ENCODE peak calls at places on chromosomes 11 and 22, in nine cellular contexts. O is tibial nerve, X is body of pancreas, B is Peyer's patch, I is lower lobe of right lung, L is stomach, A is mesendoderm, E is left ventricle myocardium inferior, C is right lobe of liver. W is an unnamed sample. For H3K4me1, the result is how much of the 10 kb centered on the place peaks cover.

GRCh38 chr11:2563216-2564007 is 118.6 kb downstream of the KCNQ1 start:
- DNase-seq in I (peak), O (peak), E (peak), B (no peak), C (no peak), L (no peak), A (no peak), X (peak), W (no peak)

GRCh38 chr11:109696191-109696897 is 274.4 kb downstream of the C11orf87 start:
- DNase-seq in X (no peak), I (no peak), B (no peak), A (peak), E (no peak), L (no peak), C (no peak), O (no peak), W (no peak)

GRCh38 chr11:73969991-73970800 is 12.4 kb downstream of the UCP2 start:
- DNase-seq in L (no peak), E (no peak), O (no peak), A (no peak), B (no peak), C (no peak), X (no peak), I (peak), W (peak)

GRCh38 chr11:819129-819931 is 616 bp downstream of the PNPLA2 start:
- DNase-seq in E (peak), X (peak), O (peak), L (peak), C (peak), I (peak), A (peak), B (peak), W (peak)

GRCh38 chr11:113174862-113175261 is 139.5 kb upstream of the TTC12 start:
- DNase-seq in A (no peak), B (no peak), E (no peak), X (no peak), C (no peak), I (no peak), O (no peak), L (no peak), W (no peak)

GRCh38 chr22:35203583-35203982 is 53.7 kb upstream of the HMGXB4 start:
- DNase-seq in A (no peak), E (no peak), I (no peak), C (no peak), X (no peak), B (no peak), L (no peak), O (no peak), W (no peak)

GRCh38 chr11:76918941-76919386 is 58.2 kb downstream of the ACER3 start:
- DNase-seq in B (no peak), C (no peak), A (peak), X (peak), O (no peak), L (no peak), E (no peak), I (no peak), W (no peak)

GRCh38 chr11:128772814-128773213 is 78.9 kb downstream of the FLI1 start:
- DNase-seq in A (no peak), L (peak), B (peak), E (peak), X (peak), I (peak), C (peak), O (no peak), W (peak)

GRCh38 chr11:119065369-119065768 is 2.2 kb upstream of the VPS11 start:
- DNase-seq in A (peak), O (no peak), L (no peak), C (no peak), B (no peak), I (no peak), E (no peak), X (no peak), W (no peak)

GRCh38 chr11:6686006-6686405 is 2.9 kb upstream of the MRPL17 start:
- DNase-seq in L (no peak), I (no peak), E (no peak), O (no peak), B (no peak), X (no peak), C (no peak), A (no peak), W (no peak)

GRCh38 chr11:86818466-86819282 is 18.3 kb downstream of the PRSS23 start:
- DNase-seq in A (peak), I (no peak), O (no peak), X (no peak), B (no peak), C (no peak), E (no peak), L (no peak), W (no peak)

GRCh38 chr11:130737866-130738431 is 178.3 kb downstream of the SNX19 start:
- DNase-seq in B (no peak), X (peak), A (no peak), I (no peak), O (no peak), C (no peak), L (peak), E (peak), W (no peak)

GRCh38 chr11:103370076-103370475 is 260.9 kb downstream of the DYNC2H1 start:
- DNase-seq in C (no peak), O (no peak), L (no peak), X (no peak), A (no peak), E (no peak), B (no peak), I (no peak), W (no peak)

GRCh38 chr22:30219049-30219448 is 27.5 kb downstream of the LIF start:
- DNase-seq in C (no peak), I (no peak), O (no peak), L (no peak), B (no peak), X (no peak), E (no peak), A (no peak), W (no peak)
- H3K27ac ChIP-seq in C (no peak), I (no peak), O (no peak), L (no peak), B (no peak), X (no peak), E (no peak), A (no peak), W (no peak)

GRCh38 chr11:82734120-82734479 is 436 bp upstream of the FAM181B start:
- DNase-seq in C (no peak), E (no peak), B (no peak), A (no peak), L (no peak), O (no peak), X (no peak), I (no peak), W (no peak)
- H3K4me3 ChIP-seq in C (peak), E (peak), B (peak), A (no peak), L (peak), O (peak), X (no peak), I (peak), W (peak)

GRCh38 chr11:44860967-44861828 is 89.5 kb downstream of the TP53I11 start:
- DNase-seq in C (no peak), X (no peak), O (no peak), E (no peak), B (no peak), A (peak), I (no peak), L (no peak), W (no peak)

GRCh38 chr11:44859528-44859925 is 91.2 kb downstream of the TP53I11 start:
- DNase-seq in X (no peak), I (no peak), E (no peak), A (no peak), L (no peak), C (no peak), B (no peak), O (no peak), W (no peak)

GRCh38 chr11:44858796-44859527 is 91.7 kb downstream of the TP53I11 start:
- DNase-seq in A (peak), L (no peak), C (no peak), E (no peak), I (no peak), O (no peak), X (no peak), B (no peak), W (no peak)

GRCh38 chr11:44861829-44862545 is 88.7 kb downstream of the TP53I11 start:
- DNase-seq in O (peak), B (peak), L (peak), C (no peak), E (peak), I (peak), A (peak), X (peak), W (peak)

GRCh38 chr11:44860346-44860745 is 90.3 kb downstream of the TP53I11 start:
- DNase-seq in E (no peak), X (no peak), B (no peak), L (no peak), C (no peak), A (no peak), O (no peak), I (no peak), W (no peak)
- H3K4me1 ChIP-seq in E (half or more), X (under half), B (under half), L (under half), C (under half), A (under half), O (under half), I (under half), W (under half)

DNA sequence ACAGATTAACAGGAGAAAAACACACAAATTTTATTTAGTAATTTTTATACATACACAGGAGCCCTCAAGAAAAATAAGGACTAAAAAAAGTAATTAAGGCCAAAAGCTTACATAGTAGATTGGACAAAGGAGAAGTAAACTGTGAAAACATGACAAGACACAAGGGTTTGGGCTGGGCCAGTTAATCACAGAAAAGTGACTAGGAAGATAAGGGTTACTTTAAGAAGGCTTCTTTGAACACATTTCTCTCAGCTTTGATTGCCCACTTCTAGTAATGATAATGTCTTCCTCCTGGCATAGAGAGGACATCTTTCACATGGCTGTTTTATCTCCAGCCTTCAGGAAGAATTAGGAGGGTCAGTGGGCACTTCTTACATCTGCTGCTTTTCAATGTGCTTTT is 3.4 kb downstream of the RNF141 start:
- DNase-seq in B (no peak), I (no peak), A (no peak), L (no peak), E (no peak), O (no peak), C (no peak), X (no peak), W (no peak)
- H3K27ac ChIP-seq in B (no peak), I (no peak), A (no peak), L (no peak), E (no peak), O (no peak), C (no peak), X (no peak), W (no peak)

GRCh38 chr11:60825790-60826189 is 16.1 kb upstream of the CCDC86 start:
- DNase-seq in E (no peak), O (no peak), A (no peak), B (no peak), L (no peak), C (no peak), I (no peak), X (no peak), W (no peak)

GRCh38 chr11:60831143-60831500 is 10.8 kb upstream of the CCDC86 start:
- DNase-seq in X (peak), O (peak), C (peak), E (peak), B (peak), I (peak), L (peak), A (peak), W (peak)

GRCh38 chr11:60834742-60835141 is 7.2 kb upstream of the CCDC86 start:
- DNase-seq in O (no peak), E (no peak), I (no peak), A (no peak), C (no peak), L (no peak), X (no peak), B (no peak), W (no peak)

GRCh38 chr11:60831501-60832079 is 10.3 kb upstream of the CCDC86 start:
- DNase-seq in E (no peak), C (no peak), I (no peak), L (no peak), X (no peak), O (no peak), B (no peak), A (no peak), W (no peak)

DNA sequence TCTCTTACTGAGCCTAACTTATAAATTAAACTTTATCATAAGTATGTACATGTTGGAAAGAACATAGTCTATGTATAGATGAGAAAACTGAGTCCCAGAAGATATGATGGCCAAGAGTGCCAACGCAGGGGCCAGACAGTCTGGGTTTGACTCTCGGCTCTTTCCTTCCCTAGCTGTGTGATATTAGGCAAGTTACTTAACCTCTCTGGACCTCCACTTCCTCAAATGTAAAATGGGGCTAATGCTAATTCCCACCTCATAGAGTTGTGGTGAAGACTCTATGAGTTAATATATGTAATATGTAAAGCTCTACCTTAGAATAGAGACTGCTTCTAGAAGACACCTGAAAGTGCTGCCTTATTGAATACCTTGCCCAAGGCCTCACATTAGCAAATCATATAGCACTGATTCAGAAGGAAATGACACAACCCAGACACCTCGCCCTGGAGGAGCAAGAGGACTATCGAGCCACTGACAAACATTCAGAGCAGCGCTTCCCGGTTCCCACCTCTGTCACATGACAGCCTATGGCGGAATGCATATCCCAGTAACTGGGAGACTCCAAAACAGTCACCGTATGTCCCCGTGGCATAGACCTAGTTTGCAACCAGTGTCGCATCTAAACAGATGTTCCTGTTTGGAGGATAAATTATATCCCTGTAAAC is 11.3 kb upstream of the CCDC86 start:
- DNase-seq in X (no peak), E (no peak), L (no peak), O (no peak), I (no peak), A (no peak), C (no peak), B (no peak), W (no peak)
- H3K4me3 ChIP-seq in X (no peak), E (no peak), L (no peak), O (no peak), I (no peak), A (no peak), C (no peak), B (no peak), W (no peak)

GRCh38 chr11:44758996-44759395 is 32.2 kb downstream of the TSPAN18 start:
- DNase-seq in I (no peak), C (peak), E (no peak), L (no peak), B (no peak), X (no peak), A (no peak), O (no peak), W (no peak)
- H3K4me1 ChIP-seq in I (under half), C (under half), E (half or more), L (under half), B (under half), X (under half), A (under half), O (under half), W (under half)

DNA sequence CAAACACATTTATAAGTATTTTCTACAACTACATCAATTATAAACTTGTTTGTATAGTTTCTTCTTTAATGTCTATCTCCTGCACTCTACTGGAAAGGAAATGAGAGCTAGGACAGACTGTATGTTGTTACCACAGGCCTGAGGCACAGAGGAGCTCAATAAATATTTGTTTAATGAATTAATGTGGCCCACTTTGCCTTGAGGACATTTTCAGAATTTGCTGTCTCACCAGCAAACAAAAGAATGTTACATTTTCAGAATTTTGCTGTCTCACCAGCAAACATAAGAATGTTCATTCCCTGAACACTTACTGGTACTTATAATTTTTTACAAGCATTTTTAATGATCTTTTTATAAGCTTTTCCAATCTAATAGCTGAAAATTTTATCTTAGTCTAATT is 41.9 kb upstream of the WNT7B start:
- DNase-seq in X (no peak), I (no peak), C (no peak), A (no peak), O (no peak), E (no peak), B (no peak), L (no peak), W (no peak)
- H3K27ac ChIP-seq in X (no peak), I (no peak), C (no peak), A (no peak), O (no peak), E (no peak), B (no peak), L (no peak), W (no peak)

DNA sequence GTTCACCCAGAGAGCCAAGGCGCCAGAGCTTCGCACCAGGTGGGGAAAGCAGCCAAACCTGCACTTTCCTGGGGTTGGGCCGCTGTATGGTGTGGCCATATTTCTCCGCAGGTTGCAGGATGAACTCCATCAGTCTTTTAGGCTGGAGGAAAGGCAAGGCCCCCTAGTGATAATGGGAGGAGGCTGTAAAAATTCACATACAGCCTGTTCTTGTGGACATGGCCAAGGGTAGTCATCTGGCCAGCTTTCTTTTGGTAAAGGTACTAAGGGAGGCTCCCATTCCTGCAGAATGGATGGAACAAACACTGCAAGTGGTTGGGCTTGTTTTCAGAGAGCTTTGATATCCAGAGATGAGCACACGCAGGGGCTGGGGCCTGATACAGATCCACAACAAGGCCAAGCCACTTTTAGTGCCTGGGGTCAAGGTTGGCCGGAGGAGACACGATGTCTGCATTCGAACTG is 29.6 kb downstream of the C22orf31 start:
- DNase-seq in B (no peak), O (no peak), X (peak), I (no peak), E (no peak), C (peak), L (no peak), A (peak), W (no peak)
- H3K4me3 ChIP-seq in B (no peak), O (no peak), X (no peak), I (no peak), E (no peak), C (no peak), L (no peak), A (no peak), W (no peak)

DNA sequence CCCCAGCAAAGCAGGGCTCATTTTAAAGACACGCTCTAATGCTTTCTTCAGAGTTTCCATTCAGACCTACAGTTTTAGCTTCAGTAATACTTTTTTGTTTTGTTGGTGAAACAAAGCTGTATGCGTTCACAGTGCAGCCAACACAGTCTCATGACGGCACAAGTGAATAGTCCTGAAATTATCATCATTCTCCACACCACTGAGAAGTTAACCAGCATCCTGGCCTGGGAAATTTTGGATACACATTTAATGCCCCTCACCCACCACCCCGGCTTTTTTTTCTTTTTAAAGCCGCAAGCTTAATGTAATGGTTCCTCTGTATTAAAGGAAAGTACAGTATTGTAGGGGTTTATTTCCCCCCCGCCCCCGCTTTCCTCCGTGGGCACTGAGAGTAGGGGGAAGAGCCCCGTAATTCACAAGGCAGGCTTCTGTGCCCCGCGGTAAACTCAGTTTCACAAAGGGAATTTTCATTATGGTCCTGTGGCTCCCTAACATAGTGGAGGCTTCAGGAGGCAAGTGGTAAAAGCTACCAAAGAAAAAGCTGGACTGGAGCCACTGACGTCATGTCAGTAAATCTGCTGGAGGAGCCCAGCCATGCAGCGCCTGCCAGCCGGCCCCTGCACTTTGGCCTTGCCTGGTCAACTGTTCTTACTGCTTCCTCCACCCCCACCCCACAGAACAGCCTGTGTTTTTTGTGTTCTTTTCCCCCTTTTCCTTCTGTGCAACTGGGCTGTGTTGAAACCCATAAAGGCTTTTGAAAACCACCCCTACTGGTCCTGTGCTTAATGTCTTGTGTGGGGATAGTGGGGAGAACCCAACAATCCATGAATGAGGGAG is 18.2 kb downstream of the TEAD1 start:
- DNase-seq in I (peak), C (peak), L (peak), B (peak), A (peak), X (peak), O (peak), E (peak), W (no peak)
- H3K4me1 ChIP-seq in I (under half), C (under half), L (half or more), B (under half), A (half or more), X (half or more), O (half or more), E (half or more), W (under half)